ENCODE peak calls at places on chromosome 9, in nine cellular contexts. One of them, this sample, is unnamed.

GRCh38 chr9:86200599-86201162 is 58.8 kb downstream of the C9orf153 start:
- DNase-seq in effector memory CD8-positive, alpha-beta T cell: no peak
- DNase-seq in stimulated activated CD8-positive, alpha-beta memory T cell treated with anti-CD3 and anti-CD28 coated beads, Interleukin-15, amount 100 ng/mL, for 24 hours: no peak
- DNase-seq in activated CD8-positive, alpha-beta memory T cell treated with anti-CD3 and anti-CD28 coated beads for 4 hours: no peak
- DNase-seq in A172: no peak
- DNase-seq in NB4: no peak
- DNase-seq in activated naive CD4-positive, alpha-beta T cell treated with Interleukin-2 at 50 U/mL for 16 hours: no peak
- DNase-seq in cerebellar cortex: no peak
- DNase-seq in stimulated activated CD4-positive, alpha-beta T cell treated with anti-CD3 and anti-CD28 coated beads, Interleukin-12 subunit alpha, Interleukin-12 subunit beta, amount 100 ng/mL, for 48 hours: no peak
- DNase-seq in this sample: no peak

GRCh38 chr9:136854113-136854841 is 2.1 kb downstream of the MAMDC4 start:
- DNase-seq in effector memory CD8-positive, alpha-beta T cell: no peak
- DNase-seq in stimulated activated CD8-positive, alpha-beta memory T cell treated with anti-CD3 and anti-CD28 coated beads, Interleukin-15, amount 100 ng/mL, for 24 hours: no peak
- DNase-seq in activated CD8-positive, alpha-beta memory T cell treated with anti-CD3 and anti-CD28 coated beads for 4 hours: no peak
- DNase-seq in A172: no peak
- DNase-seq in NB4: no peak
- DNase-seq in activated naive CD4-positive, alpha-beta T cell treated with Interleukin-2 at 50 U/mL for 16 hours: no peak
- DNase-seq in cerebellar cortex: no peak
- DNase-seq in stimulated activated CD4-positive, alpha-beta T cell treated with anti-CD3 and anti-CD28 coated beads, Interleukin-12 subunit alpha, Interleukin-12 subunit beta, amount 100 ng/mL, for 48 hours: no peak
- DNase-seq in this sample: no peak

GRCh38 chr9:91485006-91485405 is 61.4 kb upstream of the NFIL3 start:
- DNase-seq in effector memory CD8-positive, alpha-beta T cell: no peak
- DNase-seq in stimulated activated CD8-positive, alpha-beta memory T cell treated with anti-CD3 and anti-CD28 coated beads, Interleukin-15, amount 100 ng/mL, for 24 hours: no peak
- DNase-seq in activated CD8-positive, alpha-beta memory T cell treated with anti-CD3 and anti-CD28 coated beads for 4 hours: no peak
- DNase-seq in A172: no peak
- DNase-seq in NB4: no peak
- DNase-seq in activated naive CD4-positive, alpha-beta T cell treated with Interleukin-2 at 50 U/mL for 16 hours: no peak
- DNase-seq in cerebellar cortex: no peak
- DNase-seq in stimulated activated CD4-positive, alpha-beta T cell treated with anti-CD3 and anti-CD28 coated beads, Interleukin-12 subunit alpha, Interleukin-12 subunit beta, amount 100 ng/mL, for 48 hours: no peak
- DNase-seq in this sample: no peak

GRCh38 chr9:26888271-26888670 is 4.3 kb downstream of the CAAP1 start:
- DNase-seq in effector memory CD8-positive, alpha-beta T cell: no peak
- DNase-seq in stimulated activated CD8-positive, alpha-beta memory T cell treated with anti-CD3 and anti-CD28 coated beads, Interleukin-15, amount 100 ng/mL, for 24 hours: no peak
- DNase-seq in activated CD8-positive, alpha-beta memory T cell treated with anti-CD3 and anti-CD28 coated beads for 4 hours: no peak
- DNase-seq in A172: no peak
- DNase-seq in NB4: no peak
- DNase-seq in activated naive CD4-positive, alpha-beta T cell treated with Interleukin-2 at 50 U/mL for 16 hours: no peak
- DNase-seq in cerebellar cortex: no peak
- DNase-seq in stimulated activated CD4-positive, alpha-beta T cell treated with anti-CD3 and anti-CD28 coated beads, Interleukin-12 subunit alpha, Interleukin-12 subunit beta, amount 100 ng/mL, for 48 hours: no peak
- DNase-seq in this sample: no peak

GRCh38 chr9:104682642-104683041 is 11.7 kb upstream of the OR13D1 start:
- DNase-seq in effector memory CD8-positive, alpha-beta T cell: no peak
- DNase-seq in stimulated activated CD8-positive, alpha-beta memory T cell treated with anti-CD3 and anti-CD28 coated beads, Interleukin-15, amount 100 ng/mL, for 24 hours: no peak
- DNase-seq in activated CD8-positive, alpha-beta memory T cell treated with anti-CD3 and anti-CD28 coated beads for 4 hours: no peak
- DNase-seq in A172: peak
- DNase-seq in NB4: peak
- DNase-seq in activated naive CD4-positive, alpha-beta T cell treated with Interleukin-2 at 50 U/mL for 16 hours: no peak
- DNase-seq in cerebellar cortex: peak
- DNase-seq in stimulated activated CD4-positive, alpha-beta T cell treated with anti-CD3 and anti-CD28 coated beads, Interleukin-12 subunit alpha, Interleukin-12 subunit beta, amount 100 ng/mL, for 48 hours: no peak
- DNase-seq in this sample: peak

GRCh38 chr9:4762889-4763521 is 22.0 kb upstream of the AK3 start:
- DNase-seq in effector memory CD8-positive, alpha-beta T cell: no peak
- DNase-seq in stimulated activated CD8-positive, alpha-beta memory T cell treated with anti-CD3 and anti-CD28 coated beads, Interleukin-15, amount 100 ng/mL, for 24 hours: no peak
- DNase-seq in activated CD8-positive, alpha-beta memory T cell treated with anti-CD3 and anti-CD28 coated beads for 4 hours: no peak
- DNase-seq in A172: no peak
- DNase-seq in NB4: peak
- DNase-seq in activated naive CD4-positive, alpha-beta T cell treated with Interleukin-2 at 50 U/mL for 16 hours: no peak
- DNase-seq in cerebellar cortex: peak
- DNase-seq in stimulated activated CD4-positive, alpha-beta T cell treated with anti-CD3 and anti-CD28 coated beads, Interleukin-12 subunit alpha, Interleukin-12 subunit beta, amount 100 ng/mL, for 48 hours: no peak
- DNase-seq in this sample: no peak

GRCh38 chr9:27600254-27600653 is 27.0 kb upstream of the C9orf72 start:
- DNase-seq in effector memory CD8-positive, alpha-beta T cell: no peak
- DNase-seq in stimulated activated CD8-positive, alpha-beta memory T cell treated with anti-CD3 and anti-CD28 coated beads, Interleukin-15, amount 100 ng/mL, for 24 hours: no peak
- DNase-seq in activated CD8-positive, alpha-beta memory T cell treated with anti-CD3 and anti-CD28 coated beads for 4 hours: no peak
- DNase-seq in A172: no peak
- DNase-seq in NB4: no peak
- DNase-seq in activated naive CD4-positive, alpha-beta T cell treated with Interleukin-2 at 50 U/mL for 16 hours: no peak
- DNase-seq in cerebellar cortex: no peak
- DNase-seq in stimulated activated CD4-positive, alpha-beta T cell treated with anti-CD3 and anti-CD28 coated beads, Interleukin-12 subunit alpha, Interleukin-12 subunit beta, amount 100 ng/mL, for 48 hours: no peak
- DNase-seq in this sample: no peak

GRCh38 chr9:121073038-121073437 is 1.7 kb upstream of the CNTRL start:
- DNase-seq in effector memory CD8-positive, alpha-beta T cell: no peak
- DNase-seq in stimulated activated CD8-positive, alpha-beta memory T cell treated with anti-CD3 and anti-CD28 coated beads, Interleukin-15, amount 100 ng/mL, for 24 hours: no peak
- DNase-seq in activated CD8-positive, alpha-beta memory T cell treated with anti-CD3 and anti-CD28 coated beads for 4 hours: no peak
- DNase-seq in A172: no peak
- DNase-seq in NB4: peak
- DNase-seq in activated naive CD4-positive, alpha-beta T cell treated with Interleukin-2 at 50 U/mL for 16 hours: no peak
- DNase-seq in cerebellar cortex: no peak
- DNase-seq in stimulated activated CD4-positive, alpha-beta T cell treated with anti-CD3 and anti-CD28 coated beads, Interleukin-12 subunit alpha, Interleukin-12 subunit beta, amount 100 ng/mL, for 48 hours: no peak
- DNase-seq in this sample: no peak

GRCh38 chr9:134403682-134404301 is 77.5 kb downstream of the RXRA start:
- DNase-seq in effector memory CD8-positive, alpha-beta T cell: peak
- DNase-seq in stimulated activated CD8-positive, alpha-beta memory T cell treated with anti-CD3 and anti-CD28 coated beads, Interleukin-15, amount 100 ng/mL, for 24 hours: no peak
- DNase-seq in activated CD8-positive, alpha-beta memory T cell treated with anti-CD3 and anti-CD28 coated beads for 4 hours: no peak
- DNase-seq in A172: peak
- DNase-seq in NB4: peak
- DNase-seq in activated naive CD4-positive, alpha-beta T cell treated with Interleukin-2 at 50 U/mL for 16 hours: peak
- DNase-seq in cerebellar cortex: peak
- DNase-seq in stimulated activated CD4-positive, alpha-beta T cell treated with anti-CD3 and anti-CD28 coated beads, Interleukin-12 subunit alpha, Interleukin-12 subunit beta, amount 100 ng/mL, for 48 hours: no peak
- DNase-seq in this sample: peak

GRCh38 chr9:6184749-6185645 is 30.6 kb upstream of the IL33 start:
- DNase-seq in effector memory CD8-positive, alpha-beta T cell: no peak
- DNase-seq in stimulated activated CD8-positive, alpha-beta memory T cell treated with anti-CD3 and anti-CD28 coated beads, Interleukin-15, amount 100 ng/mL, for 24 hours: no peak
- DNase-seq in activated CD8-positive, alpha-beta memory T cell treated with anti-CD3 and anti-CD28 coated beads for 4 hours: no peak
- DNase-seq in A172: no peak
- DNase-seq in NB4: no peak
- DNase-seq in activated naive CD4-positive, alpha-beta T cell treated with Interleukin-2 at 50 U/mL for 16 hours: no peak
- DNase-seq in cerebellar cortex: no peak
- DNase-seq in stimulated activated CD4-positive, alpha-beta T cell treated with anti-CD3 and anti-CD28 coated beads, Interleukin-12 subunit alpha, Interleukin-12 subunit beta, amount 100 ng/mL, for 48 hours: no peak
- DNase-seq in this sample: no peak

GRCh38 chr9:115220339-115221009 is 102.5 kb upstream of the TNC start:
- DNase-seq in effector memory CD8-positive, alpha-beta T cell: no peak
- DNase-seq in stimulated activated CD8-positive, alpha-beta memory T cell treated with anti-CD3 and anti-CD28 coated beads, Interleukin-15, amount 100 ng/mL, for 24 hours: no peak
- DNase-seq in activated CD8-positive, alpha-beta memory T cell treated with anti-CD3 and anti-CD28 coated beads for 4 hours: no peak
- DNase-seq in A172: no peak
- DNase-seq in NB4: no peak
- DNase-seq in activated naive CD4-positive, alpha-beta T cell treated with Interleukin-2 at 50 U/mL for 16 hours: no peak
- DNase-seq in cerebellar cortex: no peak
- DNase-seq in stimulated activated CD4-positive, alpha-beta T cell treated with anti-CD3 and anti-CD28 coated beads, Interleukin-12 subunit alpha, Interleukin-12 subunit beta, amount 100 ng/mL, for 48 hours: no peak
- DNase-seq in this sample: no peak

GRCh38 chr9:81595887-81596558 is 93.3 kb downstream of the TLE1 start:
- DNase-seq in effector memory CD8-positive, alpha-beta T cell: no peak
- DNase-seq in stimulated activated CD8-positive, alpha-beta memory T cell treated with anti-CD3 and anti-CD28 coated beads, Interleukin-15, amount 100 ng/mL, for 24 hours: no peak
- DNase-seq in activated CD8-positive, alpha-beta memory T cell treated with anti-CD3 and anti-CD28 coated beads for 4 hours: no peak
- DNase-seq in A172: no peak
- DNase-seq in NB4: no peak
- DNase-seq in activated naive CD4-positive, alpha-beta T cell treated with Interleukin-2 at 50 U/mL for 16 hours: no peak
- DNase-seq in cerebellar cortex: peak
- DNase-seq in stimulated activated CD4-positive, alpha-beta T cell treated with anti-CD3 and anti-CD28 coated beads, Interleukin-12 subunit alpha, Interleukin-12 subunit beta, amount 100 ng/mL, for 48 hours: no peak
- DNase-seq in this sample: no peak

GRCh38 chr9:115945009-115945431 is 208.6 kb upstream of the PAPPA start:
- DNase-seq in effector memory CD8-positive, alpha-beta T cell: no peak
- DNase-seq in stimulated activated CD8-positive, alpha-beta memory T cell treated with anti-CD3 and anti-CD28 coated beads, Interleukin-15, amount 100 ng/mL, for 24 hours: no peak
- DNase-seq in activated CD8-positive, alpha-beta memory T cell treated with anti-CD3 and anti-CD28 coated beads for 4 hours: no peak
- DNase-seq in A172: no peak
- DNase-seq in NB4: no peak
- DNase-seq in activated naive CD4-positive, alpha-beta T cell treated with Interleukin-2 at 50 U/mL for 16 hours: no peak
- DNase-seq in cerebellar cortex: no peak
- DNase-seq in stimulated activated CD4-positive, alpha-beta T cell treated with anti-CD3 and anti-CD28 coated beads, Interleukin-12 subunit alpha, Interleukin-12 subunit beta, amount 100 ng/mL, for 48 hours: no peak
- DNase-seq in this sample: no peak

GRCh38 chr9:26296910-26297309 is 595.7 kb downstream of the CAAP1 start:
- DNase-seq in effector memory CD8-positive, alpha-beta T cell: no peak
- DNase-seq in stimulated activated CD8-positive, alpha-beta memory T cell treated with anti-CD3 and anti-CD28 coated beads, Interleukin-15, amount 100 ng/mL, for 24 hours: no peak
- DNase-seq in activated CD8-positive, alpha-beta memory T cell treated with anti-CD3 and anti-CD28 coated beads for 4 hours: no peak
- DNase-seq in A172: peak
- DNase-seq in NB4: no peak
- DNase-seq in activated naive CD4-positive, alpha-beta T cell treated with Interleukin-2 at 50 U/mL for 16 hours: no peak
- DNase-seq in cerebellar cortex: no peak
- DNase-seq in stimulated activated CD4-positive, alpha-beta T cell treated with anti-CD3 and anti-CD28 coated beads, Interleukin-12 subunit alpha, Interleukin-12 subunit beta, amount 100 ng/mL, for 48 hours: no peak
- DNase-seq in this sample: no peak

GRCh38 chr9:137575382-137575724 is 3.4 kb downstream of the DPH7 start:
- DNase-seq in effector memory CD8-positive, alpha-beta T cell: no peak
- DNase-seq in stimulated activated CD8-positive, alpha-beta memory T cell treated with anti-CD3 and anti-CD28 coated beads, Interleukin-15, amount 100 ng/mL, for 24 hours: no peak
- DNase-seq in activated CD8-positive, alpha-beta memory T cell treated with anti-CD3 and anti-CD28 coated beads for 4 hours: no peak
- DNase-seq in A172: peak
- DNase-seq in NB4: no peak
- DNase-seq in activated naive CD4-positive, alpha-beta T cell treated with Interleukin-2 at 50 U/mL for 16 hours: peak
- DNase-seq in cerebellar cortex: no peak
- DNase-seq in stimulated activated CD4-positive, alpha-beta T cell treated with anti-CD3 and anti-CD28 coated beads, Interleukin-12 subunit alpha, Interleukin-12 subunit beta, amount 100 ng/mL, for 48 hours: no peak
- DNase-seq in this sample: no peak

GRCh38 chr9:19665146-19665863 is 123.5 kb downstream of the SLC24A2 start:
- DNase-seq in effector memory CD8-positive, alpha-beta T cell: no peak
- DNase-seq in stimulated activated CD8-positive, alpha-beta memory T cell treated with anti-CD3 and anti-CD28 coated beads, Interleukin-15, amount 100 ng/mL, for 24 hours: no peak
- DNase-seq in activated CD8-positive, alpha-beta memory T cell treated with anti-CD3 and anti-CD28 coated beads for 4 hours: no peak
- DNase-seq in A172: no peak
- DNase-seq in NB4: no peak
- DNase-seq in activated naive CD4-positive, alpha-beta T cell treated with Interleukin-2 at 50 U/mL for 16 hours: peak
- DNase-seq in cerebellar cortex: no peak
- DNase-seq in stimulated activated CD4-positive, alpha-beta T cell treated with anti-CD3 and anti-CD28 coated beads, Interleukin-12 subunit alpha, Interleukin-12 subunit beta, amount 100 ng/mL, for 48 hours: no peak
- DNase-seq in this sample: no peak

GRCh38 chr9:98101868-98102273 is 17.2 kb downstream of the TRIM14 start:
- DNase-seq in effector memory CD8-positive, alpha-beta T cell: peak
- DNase-seq in stimulated activated CD8-positive, alpha-beta memory T cell treated with anti-CD3 and anti-CD28 coated beads, Interleukin-15, amount 100 ng/mL, for 24 hours: no peak
- DNase-seq in activated CD8-positive, alpha-beta memory T cell treated with anti-CD3 and anti-CD28 coated beads for 4 hours: peak
- DNase-seq in A172: no peak
- DNase-seq in NB4: peak
- DNase-seq in activated naive CD4-positive, alpha-beta T cell treated with Interleukin-2 at 50 U/mL for 16 hours: peak
- DNase-seq in cerebellar cortex: no peak
- DNase-seq in stimulated activated CD4-positive, alpha-beta T cell treated with anti-CD3 and anti-CD28 coated beads, Interleukin-12 subunit alpha, Interleukin-12 subunit beta, amount 100 ng/mL, for 48 hours: peak
- DNase-seq in this sample: peak

GRCh38 chr9:2320632-2321031 is 301.0 kb upstream of the VLDLR start:
- DNase-seq in effector memory CD8-positive, alpha-beta T cell: no peak
- DNase-seq in stimulated activated CD8-positive, alpha-beta memory T cell treated with anti-CD3 and anti-CD28 coated beads, Interleukin-15, amount 100 ng/mL, for 24 hours: no peak
- DNase-seq in activated CD8-positive, alpha-beta memory T cell treated with anti-CD3 and anti-CD28 coated beads for 4 hours: no peak
- DNase-seq in A172: no peak
- DNase-seq in NB4: no peak
- DNase-seq in activated naive CD4-positive, alpha-beta T cell treated with Interleukin-2 at 50 U/mL for 16 hours: no peak
- DNase-seq in cerebellar cortex: no peak
- DNase-seq in stimulated activated CD4-positive, alpha-beta T cell treated with anti-CD3 and anti-CD28 coated beads, Interleukin-12 subunit alpha, Interleukin-12 subunit beta, amount 100 ng/mL, for 48 hours: no peak
- DNase-seq in this sample: no peak

GRCh38 chr9:131426545-131426944 is 32.7 kb downstream of the PRRC2B start:
- DNase-seq in effector memory CD8-positive, alpha-beta T cell: no peak
- DNase-seq in stimulated activated CD8-positive, alpha-beta memory T cell treated with anti-CD3 and anti-CD28 coated beads, Interleukin-15, amount 100 ng/mL, for 24 hours: no peak
- DNase-seq in activated CD8-positive, alpha-beta memory T cell treated with anti-CD3 and anti-CD28 coated beads for 4 hours: no peak
- DNase-seq in A172: no peak
- DNase-seq in NB4: no peak
- DNase-seq in activated naive CD4-positive, alpha-beta T cell treated with Interleukin-2 at 50 U/mL for 16 hours: no peak
- DNase-seq in cerebellar cortex: no peak
- DNase-seq in stimulated activated CD4-positive, alpha-beta T cell treated with anti-CD3 and anti-CD28 coated beads, Interleukin-12 subunit alpha, Interleukin-12 subunit beta, amount 100 ng/mL, for 48 hours: no peak
- DNase-seq in this sample: no peak

GRCh38 chr9:136179761-136180160 is 25.2 kb downstream of the LHX3 start:
- DNase-seq in effector memory CD8-positive, alpha-beta T cell: no peak
- DNase-seq in stimulated activated CD8-positive, alpha-beta memory T cell treated with anti-CD3 and anti-CD28 coated beads, Interleukin-15, amount 100 ng/mL, for 24 hours: no peak
- DNase-seq in activated CD8-positive, alpha-beta memory T cell treated with anti-CD3 and anti-CD28 coated beads for 4 hours: no peak
- DNase-seq in A172: no peak
- DNase-seq in NB4: no peak
- DNase-seq in activated naive CD4-positive, alpha-beta T cell treated with Interleukin-2 at 50 U/mL for 16 hours: no peak
- DNase-seq in cerebellar cortex: no peak
- DNase-seq in stimulated activated CD4-positive, alpha-beta T cell treated with anti-CD3 and anti-CD28 coated beads, Interleukin-12 subunit alpha, Interleukin-12 subunit beta, amount 100 ng/mL, for 48 hours: no peak
- DNase-seq in this sample: no peak

GRCh38 chr9:132498811-132499210 is 83.6 kb upstream of the BARHL1 start:
- DNase-seq in effector memory CD8-positive, alpha-beta T cell: no peak
- DNase-seq in stimulated activated CD8-positive, alpha-beta memory T cell treated with anti-CD3 and anti-CD28 coated beads, Interleukin-15, amount 100 ng/mL, for 24 hours: no peak
- DNase-seq in activated CD8-positive, alpha-beta memory T cell treated with anti-CD3 and anti-CD28 coated beads for 4 hours: no peak
- DNase-seq in A172: no peak
- DNase-seq in NB4: no peak
- DNase-seq in activated naive CD4-positive, alpha-beta T cell treated with Interleukin-2 at 50 U/mL for 16 hours: no peak
- DNase-seq in cerebellar cortex: no peak
- DNase-seq in stimulated activated CD4-positive, alpha-beta T cell treated with anti-CD3 and anti-CD28 coated beads, Interleukin-12 subunit alpha, Interleukin-12 subunit beta, amount 100 ng/mL, for 48 hours: no peak
- DNase-seq in this sample: no peak

GRCh38 chr9:136700959-136701664 is 11.3 kb upstream of the DIPK1B start:
- DNase-seq in effector memory CD8-positive, alpha-beta T cell: peak
- DNase-seq in stimulated activated CD8-positive, alpha-beta memory T cell treated with anti-CD3 and anti-CD28 coated beads, Interleukin-15, amount 100 ng/mL, for 24 hours: peak
- DNase-seq in activated CD8-positive, alpha-beta memory T cell treated with anti-CD3 and anti-CD28 coated beads for 4 hours: peak
- DNase-seq in A172: no peak
- DNase-seq in NB4: no peak
- DNase-seq in activated naive CD4-positive, alpha-beta T cell treated with Interleukin-2 at 50 U/mL for 16 hours: peak
- DNase-seq in cerebellar cortex: no peak
- DNase-seq in stimulated activated CD4-positive, alpha-beta T cell treated with anti-CD3 and anti-CD28 coated beads, Interleukin-12 subunit alpha, Interleukin-12 subunit beta, amount 100 ng/mL, for 48 hours: peak
- DNase-seq in this sample: peak

GRCh38 chr9:11713077-11713476 is 980.1 kb upstream of the TYRP1 start:
- DNase-seq in effector memory CD8-positive, alpha-beta T cell: no peak
- DNase-seq in stimulated activated CD8-positive, alpha-beta memory T cell treated with anti-CD3 and anti-CD28 coated beads, Interleukin-15, amount 100 ng/mL, for 24 hours: no peak
- DNase-seq in activated CD8-positive, alpha-beta memory T cell treated with anti-CD3 and anti-CD28 coated beads for 4 hours: no peak
- DNase-seq in A172: no peak
- DNase-seq in NB4: no peak
- DNase-seq in activated naive CD4-positive, alpha-beta T cell treated with Interleukin-2 at 50 U/mL for 16 hours: no peak
- DNase-seq in cerebellar cortex: no peak
- DNase-seq in stimulated activated CD4-positive, alpha-beta T cell treated with anti-CD3 and anti-CD28 coated beads, Interleukin-12 subunit alpha, Interleukin-12 subunit beta, amount 100 ng/mL, for 48 hours: no peak
- DNase-seq in this sample: no peak

GRCh38 chr9:3804148-3804547 is 278.3 kb upstream of the RFX3 start:
- DNase-seq in effector memory CD8-positive, alpha-beta T cell: no peak
- DNase-seq in stimulated activated CD8-positive, alpha-beta memory T cell treated with anti-CD3 and anti-CD28 coated beads, Interleukin-15, amount 100 ng/mL, for 24 hours: no peak
- DNase-seq in activated CD8-positive, alpha-beta memory T cell treated with anti-CD3 and anti-CD28 coated beads for 4 hours: no peak
- DNase-seq in A172: no peak
- DNase-seq in NB4: no peak
- DNase-seq in activated naive CD4-positive, alpha-beta T cell treated with Interleukin-2 at 50 U/mL for 16 hours: no peak
- DNase-seq in cerebellar cortex: no peak
- DNase-seq in stimulated activated CD4-positive, alpha-beta T cell treated with anti-CD3 and anti-CD28 coated beads, Interleukin-12 subunit alpha, Interleukin-12 subunit beta, amount 100 ng/mL, for 48 hours: no peak
- DNase-seq in this sample: no peak

GRCh38 chr9:99748251-99748650 is 73.4 kb upstream of the NR4A3 start:
- DNase-seq in effector memory CD8-positive, alpha-beta T cell: no peak
- DNase-seq in stimulated activated CD8-positive, alpha-beta memory T cell treated with anti-CD3 and anti-CD28 coated beads, Interleukin-15, amount 100 ng/mL, for 24 hours: no peak
- DNase-seq in activated CD8-positive, alpha-beta memory T cell treated with anti-CD3 and anti-CD28 coated beads for 4 hours: no peak
- DNase-seq in A172: no peak
- DNase-seq in NB4: no peak
- DNase-seq in activated naive CD4-positive, alpha-beta T cell treated with Interleukin-2 at 50 U/mL for 16 hours: no peak
- DNase-seq in cerebellar cortex: no peak
- DNase-seq in stimulated activated CD4-positive, alpha-beta T cell treated with anti-CD3 and anti-CD28 coated beads, Interleukin-12 subunit alpha, Interleukin-12 subunit beta, amount 100 ng/mL, for 48 hours: no peak
- DNase-seq in this sample: no peak

GRCh38 chr9:929719-930118 is 46.7 kb upstream of the DMRT3 start:
- DNase-seq in effector memory CD8-positive, alpha-beta T cell: no peak
- DNase-seq in stimulated activated CD8-positive, alpha-beta memory T cell treated with anti-CD3 and anti-CD28 coated beads, Interleukin-15, amount 100 ng/mL, for 24 hours: no peak
- DNase-seq in activated CD8-positive, alpha-beta memory T cell treated with anti-CD3 and anti-CD28 coated beads for 4 hours: no peak
- DNase-seq in A172: no peak
- DNase-seq in NB4: no peak
- DNase-seq in activated naive CD4-positive, alpha-beta T cell treated with Interleukin-2 at 50 U/mL for 16 hours: no peak
- DNase-seq in cerebellar cortex: no peak
- DNase-seq in stimulated activated CD4-positive, alpha-beta T cell treated with anti-CD3 and anti-CD28 coated beads, Interleukin-12 subunit alpha, Interleukin-12 subunit beta, amount 100 ng/mL, for 48 hours: no peak
- DNase-seq in this sample: no peak

GRCh38 chr9:3903273-3903672 is 377.5 kb upstream of the RFX3 start:
- DNase-seq in effector memory CD8-positive, alpha-beta T cell: no peak
- DNase-seq in stimulated activated CD8-positive, alpha-beta memory T cell treated with anti-CD3 and anti-CD28 coated beads, Interleukin-15, amount 100 ng/mL, for 24 hours: no peak
- DNase-seq in activated CD8-positive, alpha-beta memory T cell treated with anti-CD3 and anti-CD28 coated beads for 4 hours: no peak
- DNase-seq in A172: no peak
- DNase-seq in NB4: no peak
- DNase-seq in activated naive CD4-positive, alpha-beta T cell treated with Interleukin-2 at 50 U/mL for 16 hours: no peak
- DNase-seq in cerebellar cortex: peak
- DNase-seq in stimulated activated CD4-positive, alpha-beta T cell treated with anti-CD3 and anti-CD28 coated beads, Interleukin-12 subunit alpha, Interleukin-12 subunit beta, amount 100 ng/mL, for 48 hours: no peak
- DNase-seq in this sample: no peak

GRCh38 chr9:95513722-95514121 is 3.0 kb downstream of the PTCH1 start:
- DNase-seq in effector memory CD8-positive, alpha-beta T cell: no peak
- DNase-seq in stimulated activated CD8-positive, alpha-beta memory T cell treated with anti-CD3 and anti-CD28 coated beads, Interleukin-15, amount 100 ng/mL, for 24 hours: no peak
- DNase-seq in activated CD8-positive, alpha-beta memory T cell treated with anti-CD3 and anti-CD28 coated beads for 4 hours: no peak
- DNase-seq in A172: no peak
- DNase-seq in NB4: no peak
- DNase-seq in activated naive CD4-positive, alpha-beta T cell treated with Interleukin-2 at 50 U/mL for 16 hours: no peak
- DNase-seq in cerebellar cortex: no peak
- DNase-seq in stimulated activated CD4-positive, alpha-beta T cell treated with anti-CD3 and anti-CD28 coated beads, Interleukin-12 subunit alpha, Interleukin-12 subunit beta, amount 100 ng/mL, for 48 hours: no peak
- DNase-seq in this sample: no peak

GRCh38 chr9:95336281-95336680 is 18.8 kb upstream of the FANCC start:
- DNase-seq in effector memory CD8-positive, alpha-beta T cell: peak
- DNase-seq in stimulated activated CD8-positive, alpha-beta memory T cell treated with anti-CD3 and anti-CD28 coated beads, Interleukin-15, amount 100 ng/mL, for 24 hours: no peak
- DNase-seq in activated CD8-positive, alpha-beta memory T cell treated with anti-CD3 and anti-CD28 coated beads for 4 hours: no peak
- DNase-seq in A172: no peak
- DNase-seq in NB4: peak
- DNase-seq in activated naive CD4-positive, alpha-beta T cell treated with Interleukin-2 at 50 U/mL for 16 hours: peak
- DNase-seq in cerebellar cortex: no peak
- DNase-seq in stimulated activated CD4-positive, alpha-beta T cell treated with anti-CD3 and anti-CD28 coated beads, Interleukin-12 subunit alpha, Interleukin-12 subunit beta, amount 100 ng/mL, for 48 hours: no peak
- DNase-seq in this sample: peak

GRCh38 chr9:22079873-22080341 is 70.8 kb upstream of the CDKN2B start:
- DNase-seq in effector memory CD8-positive, alpha-beta T cell: no peak
- DNase-seq in stimulated activated CD8-positive, alpha-beta memory T cell treated with anti-CD3 and anti-CD28 coated beads, Interleukin-15, amount 100 ng/mL, for 24 hours: no peak
- DNase-seq in activated CD8-positive, alpha-beta memory T cell treated with anti-CD3 and anti-CD28 coated beads for 4 hours: peak
- DNase-seq in A172: no peak
- DNase-seq in NB4: no peak
- DNase-seq in activated naive CD4-positive, alpha-beta T cell treated with Interleukin-2 at 50 U/mL for 16 hours: peak
- DNase-seq in cerebellar cortex: peak
- DNase-seq in stimulated activated CD4-positive, alpha-beta T cell treated with anti-CD3 and anti-CD28 coated beads, Interleukin-12 subunit alpha, Interleukin-12 subunit beta, amount 100 ng/mL, for 48 hours: peak
- DNase-seq in this sample: peak

GRCh38 chr9:133405508-133406009 is 12.3 kb downstream of the REXO4 start:
- DNase-seq in effector memory CD8-positive, alpha-beta T cell: no peak
- DNase-seq in stimulated activated CD8-positive, alpha-beta memory T cell treated with anti-CD3 and anti-CD28 coated beads, Interleukin-15, amount 100 ng/mL, for 24 hours: no peak
- DNase-seq in activated CD8-positive, alpha-beta memory T cell treated with anti-CD3 and anti-CD28 coated beads for 4 hours: no peak
- DNase-seq in A172: peak
- DNase-seq in NB4: no peak
- DNase-seq in activated naive CD4-positive, alpha-beta T cell treated with Interleukin-2 at 50 U/mL for 16 hours: no peak
- DNase-seq in cerebellar cortex: no peak
- DNase-seq in stimulated activated CD4-positive, alpha-beta T cell treated with anti-CD3 and anti-CD28 coated beads, Interleukin-12 subunit alpha, Interleukin-12 subunit beta, amount 100 ng/mL, for 48 hours: no peak
- DNase-seq in this sample: no peak